ENCODE peak calls at places on chromosomes 6 and 20, in ten cellular contexts. B is naive thymus-derived CD4-positive, alpha-beta T cell; T is lung; K is Right ventricle myocardium superior; W is CD4-positive, alpha-beta T cell; G is activated naive CD8-positive, alpha-beta T cell treated with anti-CD3 and anti-CD28 coated beads, Interleukin-2, amount 10 ng/mL, durations not matched to agents 7 days and 5 days; M is right lobe of liver; X is pancreas; L is activated CD8-positive, alpha-beta memory T cell treated with anti-CD3 and anti-CD28 coated beads, Interleukin-2, amount 10 ng/mL, durations not matched to agents 7 days and 5 days; C is activated CD4-positive, alpha-beta T cell treated with anti-CD3 and anti-CD28 coated beads for 36 hours. E is an unnamed sample.
A peak's percentile ranks its signal among the peaks of the same experiment; 100 is the strongest.

GRCh38 chr6:148986608-148987007 is 239.8 kb downstream of the UST start:
- ATAC-seq in B (no peak), T (no peak), K (no peak), W (no peak), G (no peak), M (no peak), X (no peak), L (no peak), C (no peak), E (no peak)

GRCh38 chr20:63873477-63873971 is 8.5 kb downstream of the TPD52L2 start:
- ATAC-seq in B (peak; percentile 88), T (peak; percentile 61), K (peak; percentile 69), W (peak; percentile 70), G (peak; percentile 82), M (peak; percentile 78), X (peak; percentile 35), L (peak; percentile 78), C (peak; percentile 100), E (peak; percentile 83)

GRCh38 chr20:41748051-41748450 is 129.9 kb upstream of the CHD6 start:
- ATAC-seq in B (no peak), T (no peak), K (no peak), W (no peak), G (no peak), M (no peak), X (no peak), L (no peak), C (no peak), E (no peak)

GRCh38 chr20:41617059-41617921 is 887 bp downstream of the CHD6 start:
- ATAC-seq in B (peak; percentile 21), T (no peak), K (no peak), W (peak; percentile 19), G (no peak), M (peak; percentile 30), X (no peak), L (peak; percentile 1), C (no peak), E (no peak)

GRCh38 chr20:13873814-13874213 is 89.0 kb downstream of the NDUFAF5 start:
- ATAC-seq in B (no peak), T (no peak), K (no peak), W (no peak), G (no peak), M (no peak), X (no peak), L (no peak), C (no peak), E (no peak)

GRCh38 chr6:108566406-108566805 is 5.7 kb downstream of the FOXO3 start:
- ATAC-seq in B (no peak), T (no peak), K (no peak), W (no peak), G (no peak), M (no peak), X (no peak), L (no peak), C (no peak), E (no peak)

GRCh38 chr6:139257821-139258398 is 33.9 kb downstream of the TXLNB start:
- ATAC-seq in B (no peak), T (no peak), K (no peak), W (no peak), G (no peak), M (no peak), X (no peak), L (no peak), C (no peak), E (no peak)

GRCh38 chr6:166969390-166970002 is 13.1 kb upstream of the RNASET2 start:
- ATAC-seq in B (peak; percentile 68), T (no peak), K (no peak), W (peak; percentile 37), G (no peak), M (no peak), X (no peak), L (no peak), C (peak; percentile 51), E (no peak)

GRCh38 chr6:140855520-140855919 is 1277.2 kb upstream of the GJE1 start:
- ATAC-seq in B (no peak), T (no peak), K (no peak), W (no peak), G (no peak), M (no peak), X (no peak), L (no peak), C (no peak), E (no peak)

GRCh38 chr20:3082955-3083952 is 1.3 kb downstream of the AVP start:
- ATAC-seq in B (peak; percentile 25), T (no peak), K (no peak), W (peak; percentile 41), G (peak; percentile 34), M (no peak), X (peak; percentile 59), L (peak; percentile 41), C (peak; percentile 42), E (no peak)

GRCh38 chr6:130743175-130743574 is 84.0 kb upstream of the SMLR1 start:
- ATAC-seq in B (no peak), T (no peak), K (no peak), W (no peak), G (no peak), M (no peak), X (no peak), L (no peak), C (no peak), E (no peak)

GRCh38 chr6:157332813-157333212 is 9.5 kb upstream of the TMEM242 start:
- ATAC-seq in B (no peak), T (no peak), K (no peak), W (no peak), G (no peak), M (no peak), X (no peak), L (no peak), C (no peak), E (no peak)

GRCh38 chr6:109183109-109183508 is 87.8 kb downstream of the CEP57L1 start:
- ATAC-seq in B (no peak), T (no peak), K (no peak), W (no peak), G (no peak), M (no peak), X (no peak), L (no peak), C (no peak), E (no peak)

GRCh38 chr6:106125925-106126435 is 39.8 kb downstream of the PRDM1 start:
- ATAC-seq in B (peak; percentile 46), T (no peak), K (no peak), W (peak; percentile 79), G (no peak), M (no peak), X (no peak), L (peak; percentile 89), C (peak; percentile 83), E (no peak)

GRCh38 chr6:148288566-148288965 is 54.1 kb upstream of the SASH1 start:
- ATAC-seq in B (no peak), T (no peak), K (peak; percentile 42), W (no peak), G (no peak), M (no peak), X (no peak), L (no peak), C (no peak), E (no peak)

GRCh38 chr6:20175810-20176209 is 36.5 kb downstream of the MBOAT1 start:
- ATAC-seq in B (no peak), T (no peak), K (no peak), W (no peak), G (no peak), M (no peak), X (no peak), L (no peak), C (no peak), E (no peak)

GRCh38 chr6:43250992-43251373 is 7.7 kb downstream of the TTBK1 start:
- ATAC-seq in B (no peak), T (no peak), K (no peak), W (no peak), G (no peak), M (no peak), X (no peak), L (no peak), C (no peak), E (no peak)

GRCh38 chr20:12928755-12929401 is 79.9 kb upstream of the SPTLC3 start:
- ATAC-seq in B (peak; percentile 16), T (no peak), K (no peak), W (no peak), G (peak; percentile 39), M (no peak), X (no peak), L (peak; percentile 27), C (peak; percentile 74), E (no peak)

GRCh38 chr6:119602215-119603178 is 252.9 kb upstream of the MAN1A1 start:
- ATAC-seq in B (no peak), T (peak; percentile 39), K (peak; percentile 27), W (no peak), G (no peak), M (no peak), X (peak; percentile 19), L (no peak), C (no peak), E (no peak)

GRCh38 chr6:111129003-111129402 is 41.7 kb downstream of the SLC16A10 start:
- ATAC-seq in B (no peak), T (no peak), K (peak; percentile 89), W (no peak), G (no peak), M (peak; percentile 84), X (peak; percentile 95), L (no peak), C (no peak), E (no peak)